ENCODE peak calls at places on chromosomes 7 and 10, in nine cellular contexts. One of them, this sample, is unnamed.

GRCh38 chr7:220151-220841 is 27.9 kb downstream of the FAM20C start:
- DNase-seq in hepatocyte: no peak
- DNase-seq in transverse colon: no peak
- DNase-seq in fibroblast of lung: no peak
- DNase-seq in CD4-positive, CD25-positive, alpha-beta regulatory T cell: no peak
- DNase-seq in lower lobe of right lung: no peak
- DNase-seq in right cardiac atrium: peak; percentile 61
- DNase-seq in effector memory CD4-positive, alpha-beta T cell: no peak
- DNase-seq in GM23248: peak; percentile 23
- DNase-seq in this sample: no peak

GRCh38 chr7:22359156-22359697 is 2.3 kb upstream of the RAPGEF5 start:
- DNase-seq in hepatocyte: peak; percentile 62
- DNase-seq in transverse colon: no peak
- DNase-seq in fibroblast of lung: no peak
- DNase-seq in CD4-positive, CD25-positive, alpha-beta regulatory T cell: no peak
- DNase-seq in lower lobe of right lung: no peak
- DNase-seq in right cardiac atrium: no peak
- DNase-seq in effector memory CD4-positive, alpha-beta T cell: no peak
- DNase-seq in GM23248: no peak
- DNase-seq in this sample: no peak

GRCh38 chr10:98460837-98461499 is 14.2 kb upstream of the HPS1 start:
- DNase-seq in hepatocyte: peak; percentile 92
- DNase-seq in transverse colon: peak; percentile 63
- DNase-seq in fibroblast of lung: peak; percentile 93
- DNase-seq in CD4-positive, CD25-positive, alpha-beta regulatory T cell: no peak
- DNase-seq in lower lobe of right lung: no peak
- DNase-seq in right cardiac atrium: peak; percentile 48
- DNase-seq in effector memory CD4-positive, alpha-beta T cell: no peak
- DNase-seq in GM23248: peak; percentile 94
- DNase-seq in this sample: peak; percentile 71

GRCh38 chr10:34407227-34407626 is 407.9 kb downstream of the PARD3 start:
- DNase-seq in hepatocyte: no peak
- DNase-seq in transverse colon: no peak
- DNase-seq in fibroblast of lung: peak; percentile 69
- DNase-seq in CD4-positive, CD25-positive, alpha-beta regulatory T cell: no peak
- DNase-seq in lower lobe of right lung: no peak
- DNase-seq in right cardiac atrium: peak; percentile 30
- DNase-seq in effector memory CD4-positive, alpha-beta T cell: no peak
- DNase-seq in GM23248: no peak
- DNase-seq in this sample: peak; percentile 17

GRCh38 chr7:138417103-138417695 is 42.9 kb upstream of the TRIM24 start:
- DNase-seq in hepatocyte: no peak
- DNase-seq in transverse colon: no peak
- DNase-seq in fibroblast of lung: no peak
- DNase-seq in CD4-positive, CD25-positive, alpha-beta regulatory T cell: no peak
- DNase-seq in lower lobe of right lung: no peak
- DNase-seq in right cardiac atrium: no peak
- DNase-seq in effector memory CD4-positive, alpha-beta T cell: no peak
- DNase-seq in GM23248: no peak
- DNase-seq in this sample: no peak

GRCh38 chr7:129530881-129531391 is 28.6 kb downstream of the SMKR1 start:
- DNase-seq in hepatocyte: peak; percentile 13
- DNase-seq in transverse colon: no peak
- DNase-seq in fibroblast of lung: peak; percentile 23
- DNase-seq in CD4-positive, CD25-positive, alpha-beta regulatory T cell: no peak
- DNase-seq in lower lobe of right lung: no peak
- DNase-seq in right cardiac atrium: no peak
- DNase-seq in effector memory CD4-positive, alpha-beta T cell: no peak
- DNase-seq in GM23248: peak; percentile 95
- DNase-seq in this sample: no peak

GRCh38 chr7:155495440-155496248 is 37.7 kb downstream of the EN2 start:
- DNase-seq in hepatocyte: no peak
- DNase-seq in transverse colon: no peak
- DNase-seq in fibroblast of lung: no peak
- DNase-seq in CD4-positive, CD25-positive, alpha-beta regulatory T cell: no peak
- DNase-seq in lower lobe of right lung: no peak
- DNase-seq in right cardiac atrium: no peak
- DNase-seq in effector memory CD4-positive, alpha-beta T cell: no peak
- DNase-seq in GM23248: no peak
- DNase-seq in this sample: no peak

GRCh38 chr10:72084094-72084459 is 4.3 kb downstream of the SPOCK2 start:
- DNase-seq in hepatocyte: no peak
- DNase-seq in transverse colon: no peak
- DNase-seq in fibroblast of lung: no peak
- DNase-seq in CD4-positive, CD25-positive, alpha-beta regulatory T cell: peak; percentile 45
- DNase-seq in lower lobe of right lung: no peak
- DNase-seq in right cardiac atrium: no peak
- DNase-seq in effector memory CD4-positive, alpha-beta T cell: peak; percentile 57
- DNase-seq in GM23248: no peak
- DNase-seq in this sample: no peak

GRCh38 chr10:21166557-21167287 is 269.6 kb upstream of the NEBL start:
- DNase-seq in hepatocyte: no peak
- DNase-seq in transverse colon: peak; percentile 28
- DNase-seq in fibroblast of lung: no peak
- DNase-seq in CD4-positive, CD25-positive, alpha-beta regulatory T cell: no peak
- DNase-seq in lower lobe of right lung: peak; percentile 83
- DNase-seq in right cardiac atrium: no peak
- DNase-seq in effector memory CD4-positive, alpha-beta T cell: no peak
- DNase-seq in GM23248: no peak
- DNase-seq in this sample: no peak

GRCh38 chr7:45917658-45918057 is 3.4 kb downstream of the IGFBP3 start:
- DNase-seq in hepatocyte: peak; percentile 89
- DNase-seq in transverse colon: peak; percentile 77
- DNase-seq in fibroblast of lung: peak; percentile 64
- DNase-seq in CD4-positive, CD25-positive, alpha-beta regulatory T cell: peak; percentile 25
- DNase-seq in lower lobe of right lung: peak; percentile 79
- DNase-seq in right cardiac atrium: peak; percentile 91
- DNase-seq in effector memory CD4-positive, alpha-beta T cell: peak; percentile 45
- DNase-seq in GM23248: peak; percentile 90
- DNase-seq in this sample: peak; percentile 70

GRCh38 chr10:132931258-132931657 is 11.1 kb downstream of the CFAP46 start:
- DNase-seq in hepatocyte: no peak
- DNase-seq in transverse colon: no peak
- DNase-seq in fibroblast of lung: peak; percentile 4
- DNase-seq in CD4-positive, CD25-positive, alpha-beta regulatory T cell: no peak
- DNase-seq in lower lobe of right lung: no peak
- DNase-seq in right cardiac atrium: no peak
- DNase-seq in effector memory CD4-positive, alpha-beta T cell: no peak
- DNase-seq in GM23248: no peak
- DNase-seq in this sample: no peak

GRCh38 chr7:69738396-69738889 is 140.2 kb downstream of the AUTS2 start:
- DNase-seq in hepatocyte: peak; percentile 8
- DNase-seq in transverse colon: no peak
- DNase-seq in fibroblast of lung: peak; percentile 6
- DNase-seq in CD4-positive, CD25-positive, alpha-beta regulatory T cell: no peak
- DNase-seq in lower lobe of right lung: no peak
- DNase-seq in right cardiac atrium: no peak
- DNase-seq in effector memory CD4-positive, alpha-beta T cell: no peak
- DNase-seq in GM23248: no peak
- DNase-seq in this sample: peak; percentile 79

GRCh38 chr7:5433181-5433580 is 9.5 kb upstream of the TNRC18 start:
- DNase-seq in hepatocyte: no peak
- DNase-seq in transverse colon: no peak
- DNase-seq in fibroblast of lung: no peak
- DNase-seq in CD4-positive, CD25-positive, alpha-beta regulatory T cell: no peak
- DNase-seq in lower lobe of right lung: no peak
- DNase-seq in right cardiac atrium: no peak
- DNase-seq in effector memory CD4-positive, alpha-beta T cell: no peak
- DNase-seq in GM23248: no peak
- DNase-seq in this sample: no peak

GRCh38 chr7:25789701-25790240 is 362.2 kb upstream of the NFE2L3 start:
- DNase-seq in hepatocyte: no peak
- DNase-seq in transverse colon: no peak
- DNase-seq in fibroblast of lung: no peak
- DNase-seq in CD4-positive, CD25-positive, alpha-beta regulatory T cell: no peak
- DNase-seq in lower lobe of right lung: no peak
- DNase-seq in right cardiac atrium: no peak
- DNase-seq in effector memory CD4-positive, alpha-beta T cell: no peak
- DNase-seq in GM23248: no peak
- DNase-seq in this sample: peak; percentile 74

GRCh38 chr10:50063100-50063499 is 4.7 kb upstream of the WASHC2A start:
- DNase-seq in hepatocyte: no peak
- DNase-seq in transverse colon: no peak
- DNase-seq in fibroblast of lung: no peak
- DNase-seq in CD4-positive, CD25-positive, alpha-beta regulatory T cell: no peak
- DNase-seq in lower lobe of right lung: no peak
- DNase-seq in right cardiac atrium: no peak
- DNase-seq in effector memory CD4-positive, alpha-beta T cell: no peak
- DNase-seq in GM23248: no peak
- DNase-seq in this sample: no peak

DNA sequence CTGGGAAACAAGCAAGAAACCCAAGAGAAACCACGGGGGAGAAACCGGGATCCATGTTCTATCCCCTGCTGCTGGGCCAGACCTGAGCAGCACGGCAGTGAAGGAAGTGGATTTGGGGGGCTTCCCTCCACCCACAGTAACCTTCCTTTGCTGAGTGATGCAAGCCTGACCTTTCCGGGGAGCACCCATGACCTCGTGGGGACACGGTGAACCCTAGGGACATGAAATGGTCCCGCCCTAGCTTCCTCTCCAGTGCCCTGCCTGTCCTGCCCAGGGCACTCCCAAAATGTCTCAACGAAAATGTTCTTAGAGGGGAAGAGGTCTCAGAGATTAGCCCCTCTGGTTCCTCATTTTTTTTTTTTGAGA is 164.4 kb downstream of the PTPRN2 start:
- DNase-seq in hepatocyte: no peak
- DNase-seq in transverse colon: no peak
- DNase-seq in fibroblast of lung: no peak
- DNase-seq in CD4-positive, CD25-positive, alpha-beta regulatory T cell: no peak
- DNase-seq in lower lobe of right lung: no peak
- DNase-seq in right cardiac atrium: no peak
- DNase-seq in effector memory CD4-positive, alpha-beta T cell: no peak
- DNase-seq in GM23248: no peak
- DNase-seq in this sample: no peak
- H3K9me3 ChIP-seq in hepatocyte: no peaks in the 10 kb centered on the region
- H3K9me3 ChIP-seq in transverse colon: no peaks in the 10 kb centered on the region
- H3K9me3 ChIP-seq in fibroblast of lung: no peaks in the 10 kb centered on the region
- H3K9me3 ChIP-seq in CD4-positive, CD25-positive, alpha-beta regulatory T cell: no peaks in the 10 kb centered on the region
- H3K9me3 ChIP-seq in lower lobe of right lung: no peaks in the 10 kb centered on the region
- H3K9me3 ChIP-seq in right cardiac atrium: no peaks in the 10 kb centered on the region
- H3K9me3 ChIP-seq in effector memory CD4-positive, alpha-beta T cell: no peaks in the 10 kb centered on the region
- H3K9me3 ChIP-seq in GM23248: no peaks in the 10 kb centered on the region
- H3K9me3 ChIP-seq in this sample: no peaks in the 10 kb centered on the region

DNA sequence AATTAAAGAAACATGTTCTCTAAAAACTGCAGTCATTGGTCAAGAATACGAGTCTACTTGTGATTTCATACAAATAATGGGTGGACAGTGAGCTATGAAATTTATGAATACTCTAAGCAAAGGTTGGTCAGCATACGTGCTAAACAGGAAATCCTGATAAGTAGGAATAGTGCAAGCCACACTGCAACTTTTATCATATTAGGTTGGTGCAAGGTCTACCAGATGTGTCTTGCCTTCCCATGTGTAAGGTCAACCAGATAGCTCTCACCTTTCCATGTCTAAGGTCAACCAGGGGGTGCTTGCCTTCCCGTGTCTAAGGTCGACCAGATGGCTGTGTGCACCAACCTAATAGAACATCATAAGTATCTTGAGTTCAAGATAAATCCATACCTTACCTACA is 2.0 kb upstream of the ITGB1 start:
- DNase-seq in hepatocyte: no peak
- DNase-seq in transverse colon: no peak
- DNase-seq in fibroblast of lung: peak; percentile 43
- DNase-seq in CD4-positive, CD25-positive, alpha-beta regulatory T cell: no peak
- DNase-seq in lower lobe of right lung: no peak
- DNase-seq in right cardiac atrium: no peak
- DNase-seq in effector memory CD4-positive, alpha-beta T cell: no peak
- DNase-seq in GM23248: no peak
- DNase-seq in this sample: no peak
- H3K4me3 ChIP-seq in hepatocyte: no peak overlapping the region
- H3K4me3 ChIP-seq in transverse colon: peak overlapping the region; percentile 84
- H3K4me3 ChIP-seq in fibroblast of lung: peak overlapping the region; percentile 79
- H3K4me3 ChIP-seq in CD4-positive, CD25-positive, alpha-beta regulatory T cell: peak overlapping the region; percentile 88
- H3K4me3 ChIP-seq in lower lobe of right lung: no peak overlapping the region
- H3K4me3 ChIP-seq in right cardiac atrium: peak overlapping the region; percentile 47
- H3K4me3 ChIP-seq in effector memory CD4-positive, alpha-beta T cell: no peak overlapping the region
- H3K4me3 ChIP-seq in GM23248: peak overlapping the region; percentile 84
- H3K4me3 ChIP-seq in this sample: peak overlapping the region; percentile 97

GRCh38 chr10:63437334-63437949 is 28.3 kb downstream of the JMJD1C start:
- DNase-seq in hepatocyte: peak; percentile 9
- DNase-seq in transverse colon: no peak
- DNase-seq in fibroblast of lung: no peak
- DNase-seq in CD4-positive, CD25-positive, alpha-beta regulatory T cell: no peak
- DNase-seq in lower lobe of right lung: no peak
- DNase-seq in right cardiac atrium: no peak
- DNase-seq in effector memory CD4-positive, alpha-beta T cell: no peak
- DNase-seq in GM23248: peak; percentile 44
- DNase-seq in this sample: no peak
- H3K27ac ChIP-seq in hepatocyte: peak overlapping the region; percentile 77
- H3K27ac ChIP-seq in transverse colon: no peak overlapping the region
- H3K27ac ChIP-seq in fibroblast of lung: no peak overlapping the region
- H3K27ac ChIP-seq in CD4-positive, CD25-positive, alpha-beta regulatory T cell: no peak overlapping the region
- H3K27ac ChIP-seq in lower lobe of right lung: no peak overlapping the region
- H3K27ac ChIP-seq in right cardiac atrium: no peak overlapping the region
- H3K27ac ChIP-seq in effector memory CD4-positive, alpha-beta T cell: no peak overlapping the region
- H3K27ac ChIP-seq in GM23248: peak overlapping the region; percentile 5
- H3K27ac ChIP-seq in this sample: no peak overlapping the region

GRCh38 chr7:158164101-158165095 is 423.2 kb downstream of the PTPRN2 start:
- DNase-seq in hepatocyte: no peak
- DNase-seq in transverse colon: no peak
- DNase-seq in fibroblast of lung: no peak
- DNase-seq in CD4-positive, CD25-positive, alpha-beta regulatory T cell: no peak
- DNase-seq in lower lobe of right lung: no peak
- DNase-seq in right cardiac atrium: no peak
- DNase-seq in effector memory CD4-positive, alpha-beta T cell: no peak
- DNase-seq in GM23248: no peak
- DNase-seq in this sample: no peak

GRCh38 chr7:158167373-158167772 is 420.2 kb downstream of the PTPRN2 start:
- DNase-seq in hepatocyte: no peak
- DNase-seq in transverse colon: no peak
- DNase-seq in fibroblast of lung: no peak
- DNase-seq in CD4-positive, CD25-positive, alpha-beta regulatory T cell: no peak
- DNase-seq in lower lobe of right lung: no peak
- DNase-seq in right cardiac atrium: no peak
- DNase-seq in effector memory CD4-positive, alpha-beta T cell: no peak
- DNase-seq in GM23248: no peak
- DNase-seq in this sample: no peak

GRCh38 chr7:158161194-158161593 is 426.4 kb downstream of the PTPRN2 start:
- DNase-seq in hepatocyte: no peak
- DNase-seq in transverse colon: no peak
- DNase-seq in fibroblast of lung: no peak
- DNase-seq in CD4-positive, CD25-positive, alpha-beta regulatory T cell: no peak
- DNase-seq in lower lobe of right lung: no peak
- DNase-seq in right cardiac atrium: no peak
- DNase-seq in effector memory CD4-positive, alpha-beta T cell: no peak
- DNase-seq in GM23248: no peak
- DNase-seq in this sample: no peak

GRCh38 chr7:158166386-158167340 is 421.0 kb downstream of the PTPRN2 start:
- DNase-seq in hepatocyte: no peak
- DNase-seq in transverse colon: no peak
- DNase-seq in fibroblast of lung: no peak
- DNase-seq in CD4-positive, CD25-positive, alpha-beta regulatory T cell: no peak
- DNase-seq in lower lobe of right lung: no peak
- DNase-seq in right cardiac atrium: peak; percentile 43
- DNase-seq in effector memory CD4-positive, alpha-beta T cell: no peak
- DNase-seq in GM23248: no peak
- DNase-seq in this sample: no peak

DNA sequence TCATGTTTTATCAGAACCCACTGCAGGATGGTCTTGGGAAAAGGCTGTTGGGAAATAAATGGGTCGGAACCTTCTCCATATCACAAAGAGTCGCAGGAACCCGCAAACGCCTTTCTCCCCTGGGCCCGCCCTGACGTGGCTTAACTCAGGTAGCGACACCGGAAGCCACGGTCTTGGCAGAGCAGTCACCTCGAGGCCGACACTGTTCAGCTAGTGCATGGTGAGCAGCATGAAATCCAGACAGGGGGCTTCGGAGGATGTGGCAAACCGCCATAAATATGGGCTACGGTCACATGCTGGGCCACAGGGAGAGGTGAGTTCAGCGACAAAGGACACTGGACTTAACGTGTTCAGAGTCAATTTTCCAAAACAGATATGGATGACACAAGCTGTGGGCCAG is 421.9 kb downstream of the PTPRN2 start:
- DNase-seq in hepatocyte: no peak
- DNase-seq in transverse colon: no peak
- DNase-seq in fibroblast of lung: no peak
- DNase-seq in CD4-positive, CD25-positive, alpha-beta regulatory T cell: no peak
- DNase-seq in lower lobe of right lung: no peak
- DNase-seq in right cardiac atrium: no peak
- DNase-seq in effector memory CD4-positive, alpha-beta T cell: no peak
- DNase-seq in GM23248: no peak
- DNase-seq in this sample: no peak
- H3K9me3 ChIP-seq in hepatocyte: no peaks in the 10 kb centered on the region
- H3K9me3 ChIP-seq in transverse colon: no peaks in the 10 kb centered on the region
- H3K9me3 ChIP-seq in fibroblast of lung: no peaks in the 10 kb centered on the region
- H3K9me3 ChIP-seq in CD4-positive, CD25-positive, alpha-beta regulatory T cell: peaks cover 7% of the 10 kb centered on the region
- H3K9me3 ChIP-seq in lower lobe of right lung: no peaks in the 10 kb centered on the region
- H3K9me3 ChIP-seq in right cardiac atrium: no peaks in the 10 kb centered on the region
- H3K9me3 ChIP-seq in effector memory CD4-positive, alpha-beta T cell: no peaks in the 10 kb centered on the region
- H3K9me3 ChIP-seq in GM23248: no peaks in the 10 kb centered on the region
- H3K9me3 ChIP-seq in this sample: no peaks in the 10 kb centered on the region

This sample was measured in SJCRH30.